ENCODE peak calls at places on chromosomes 2 and 18, in ten cellular contexts. V, C, Z, K, Q, N, F, S, T and B are unnamed samples.

GRCh38 chr18:45291616-45292612 is 323.4 kb upstream of the SLC14A2 start:
- DNase-seq in C (no peak), Z (no peak), Q (no peak), T (no peak), S (peak), N (no peak), K (no peak), V (no peak), F (peak), B (no peak)

GRCh38 chr2:232142049-232142448 is 180.5 kb downstream of the DIS3L2 start:
- DNase-seq in Q (no peak), K (no peak), S (peak), Z (no peak), F (peak), C (peak), V (no peak), T (peak), N (peak), B (peak)

GRCh38 chr18:34461266-34461665 is 236.6 kb upstream of the NOL4 start:
- DNase-seq in N (no peak), Q (no peak), C (no peak), T (no peak), K (no peak), F (no peak), V (no peak), Z (no peak), S (no peak), B (no peak)

GRCh38 chr18:75167759-75168211 is 41.2 kb downstream of the PTGR3 start:
- DNase-seq in F (no peak), Q (no peak), K (no peak), N (no peak), V (no peak), Z (peak), T (no peak), C (no peak), S (no peak), B (peak)

GRCh38 chr2:17878222-17879136 is at the start of gene KCNS3:
- DNase-seq in N (peak), T (peak), Z (peak), C (peak), Q (no peak), F (peak), K (no peak), S (peak), V (peak), B (no peak)

GRCh38 chr2:221097949-221098348 is 474.2 kb downstream of the EPHA4 start:
- DNase-seq in V (no peak), Q (no peak), C (no peak), Z (no peak), N (no peak), T (no peak), S (no peak), F (no peak), K (no peak), B (no peak)

GRCh38 chr2:84459944-84460429 is 907 bp upstream of the SUCLG1 start:
- DNase-seq in S (peak), V (no peak), Z (no peak), C (no peak), Q (no peak), N (no peak), T (no peak), K (no peak), F (no peak), B (no peak)

GRCh38 chr2:39153312-39153711 is 32.5 kb upstream of the SOS1 start:
- DNase-seq in F (no peak), Z (no peak), N (no peak), Q (peak), C (no peak), T (no peak), V (no peak), S (peak), K (no peak), B (no peak)

GRCh38 chr2:238241970-238242369 is 2.1 kb upstream of the HES6 start:
- DNase-seq in Z (no peak), S (no peak), F (no peak), T (no peak), V (no peak), Q (no peak), C (no peak), K (no peak), N (no peak), B (no peak)

GRCh38 chr18:34626404-34627137 is 83.5 kb upstream of the DTNA start:
- DNase-seq in Q (no peak), V (no peak), N (no peak), K (no peak), Z (no peak), T (peak), S (peak), C (no peak), F (peak), B (no peak)

GRCh38 chr2:236501026-236501425 is 68.6 kb upstream of the ACKR3 start:
- DNase-seq in V (no peak), T (no peak), Z (no peak), K (no peak), F (no peak), C (no peak), Q (no peak), N (no peak), S (no peak), B (no peak)

GRCh38 chr2:69830045-69830905 is 815 bp downstream of the GMCL1 start:
- DNase-seq in Q (peak), F (peak), S (peak), V (peak), T (peak), C (peak), K (no peak), N (peak), Z (peak), B (peak)

GRCh38 chr2:229612395-229612971 is 101.9 kb downstream of the DNER start:
- DNase-seq in K (no peak), F (no peak), T (no peak), V (no peak), Z (peak), S (no peak), N (no peak), C (no peak), Q (no peak), B (no peak)

GRCh38 chr2:6103949-6104348 is 411.8 kb downstream of the SOX11 start:
- DNase-seq in V (no peak), S (no peak), Z (no peak), T (no peak), Q (no peak), N (no peak), F (no peak), K (no peak), C (no peak), B (no peak)

GRCh38 chr18:49519041-49519971 is 32.3 kb upstream of the C18orf32 start:
- DNase-seq in T (no peak), S (no peak), Z (no peak), F (no peak), N (no peak), C (no peak), K (no peak), Q (no peak), V (no peak), B (no peak)

GRCh38 chr2:81078631-81079030 is 774.1 kb upstream of the LRRTM1 start:
- DNase-seq in S (no peak), T (no peak), Z (no peak), V (no peak), C (no peak), K (no peak), N (no peak), Q (no peak), F (no peak), B (no peak)

GRCh38 chr2:235836416-235837042 is 331.7 kb downstream of the GBX2 start:
- DNase-seq in V (no peak), Z (no peak), T (no peak), Q (no peak), K (no peak), N (no peak), F (peak), S (peak), C (no peak), B (no peak)

GRCh38 chr2:235008584-235009044 is 56.8 kb downstream of the SH3BP4 start:
- DNase-seq in C (no peak), N (no peak), Z (peak), K (no peak), S (peak), V (no peak), T (no peak), F (no peak), Q (no peak), B (no peak)

GRCh38 chr2:200797242-200797770 is 14.4 kb upstream of the BZW1 start:
- DNase-seq in T (no peak), N (no peak), K (no peak), F (peak), Z (peak), C (no peak), V (peak), Q (no peak), S (no peak), B (no peak)

GRCh38 chr2:200796561-200796960 is 15.1 kb upstream of the BZW1 start:
- DNase-seq in T (peak), V (no peak), S (no peak), Z (no peak), F (no peak), Q (no peak), K (no peak), N (no peak), C (no peak), B (no peak)

GRCh38 chr2:200794143-200794542 is 17.6 kb upstream of the BZW1 start:
- DNase-seq in K (no peak), F (no peak), N (no peak), S (no peak), T (no peak), Z (no peak), V (no peak), Q (no peak), C (no peak), B (no peak)

GRCh38 chr2:200791905-200792304 is 19.8 kb upstream of the BZW1 start:
- DNase-seq in Q (no peak), C (no peak), K (no peak), S (no peak), Z (no peak), T (no peak), V (no peak), F (peak), N (no peak), B (no peak)

DNA sequence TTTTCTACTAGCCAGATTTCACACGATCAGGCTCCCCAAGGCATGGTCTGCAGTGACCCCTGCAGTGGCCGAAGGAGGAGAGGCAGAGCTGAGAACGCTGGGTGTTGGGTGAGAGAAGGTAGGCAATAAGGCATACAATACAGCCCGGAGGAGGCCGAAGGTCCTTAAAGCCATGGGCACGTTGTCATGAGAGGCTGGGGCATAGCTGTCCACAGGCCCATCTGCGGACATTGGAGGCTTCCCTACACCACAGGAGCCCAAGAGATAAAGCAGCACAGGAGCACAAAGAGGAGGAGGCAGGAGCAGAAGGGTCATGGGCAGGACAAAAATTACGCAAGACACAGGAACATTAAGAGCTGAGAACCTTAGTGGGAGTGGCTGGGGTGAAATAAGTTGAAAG is 16.7 kb upstream of the BZW1 start:
- DNase-seq in N (no peak), F (peak), V (peak), T (no peak), S (peak), Z (no peak), Q (no peak), K (no peak), C (no peak), B (peak)
- TF ChIP-seq CTCF in N (no peak), F (peak), V (no peak), T (no peak), S (no peak), Z (no peak), Q (no peak), K (no peak), C (no peak), B (no peak)

DNA sequence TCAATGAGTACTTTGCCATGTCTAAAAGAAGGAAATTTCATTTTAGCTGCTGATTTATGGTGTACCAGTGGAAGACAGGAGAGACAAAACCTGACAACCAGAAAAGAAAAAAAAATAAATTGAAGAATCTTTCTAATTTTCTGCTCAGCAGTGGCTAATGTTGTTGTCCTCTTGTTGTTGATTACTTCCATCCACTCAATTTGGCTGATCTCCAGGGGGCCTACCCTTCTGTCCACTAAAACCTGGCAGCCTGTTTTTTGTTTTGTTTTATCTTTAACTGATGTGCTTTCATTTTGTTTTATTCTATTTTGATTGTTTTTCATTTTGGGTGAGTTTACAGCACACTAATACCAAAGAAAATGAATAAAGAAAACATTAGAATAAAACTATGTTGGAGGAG is 27.5 kb downstream of the TFPI start:
- DNase-seq in T (no peak), K (no peak), S (no peak), C (no peak), Q (no peak), V (no peak), N (no peak), Z (no peak), F (no peak), B (no peak)
- TF ChIP-seq CTCF in T (no peak), K (no peak), S (no peak), C (no peak), Q (no peak), V (no peak), N (no peak), Z (no peak), F (no peak), B (no peak)

DNA sequence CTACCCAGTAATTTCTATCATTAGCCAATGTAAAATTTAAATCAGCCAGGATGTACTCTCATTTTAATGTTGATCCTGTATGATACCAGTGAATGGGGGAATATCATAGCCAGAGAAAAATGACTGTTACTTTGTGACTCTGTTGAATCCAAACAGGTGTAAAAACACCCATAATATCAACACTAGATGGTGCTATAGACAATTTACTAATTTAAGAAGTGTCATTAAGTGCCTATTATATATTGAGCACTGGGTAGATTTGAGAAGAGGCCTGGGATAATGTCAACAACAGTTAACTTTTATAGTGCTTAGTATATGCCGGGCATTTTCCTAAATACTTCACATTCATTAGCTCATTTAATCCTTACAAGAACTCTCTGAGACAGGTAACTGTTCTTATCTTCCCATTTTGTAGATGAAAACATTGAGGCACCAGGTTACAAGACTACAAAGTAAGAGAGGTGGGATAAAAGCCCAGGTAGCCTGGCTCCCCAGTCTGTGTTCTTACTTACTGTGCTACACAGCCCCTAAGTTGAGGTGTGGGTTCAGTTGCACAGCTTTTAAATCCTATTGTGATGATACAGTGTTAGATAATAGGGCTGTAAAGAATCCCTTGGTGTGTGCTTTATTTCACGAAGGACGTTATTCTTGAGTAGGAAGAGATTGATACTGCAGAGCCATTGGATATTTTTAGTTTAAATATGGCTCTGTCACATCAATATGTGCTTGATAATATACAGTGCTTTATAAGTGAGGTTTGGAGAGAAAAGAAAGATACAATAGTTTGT is 325.5 kb downstream of the AGPS start:
- DNase-seq in V (no peak), Q (no peak), S (no peak), F (peak), T (peak), C (peak), N (no peak), K (no peak), Z (no peak), B (no peak)
- TF ChIP-seq CTCF in V (no peak), Q (peak), S (no peak), F (no peak), T (no peak), C (peak), N (no peak), K (peak), Z (no peak), B (no peak)

GRCh38 chr2:21928292-21928691 is 804.5 kb downstream of the TDRD15 start:
- DNase-seq in S (no peak), T (no peak), C (no peak), N (no peak), F (peak), Q (no peak), Z (no peak), V (no peak), K (no peak), B (no peak)
- TF ChIP-seq CTCF in S (no peak), T (no peak), C (no peak), N (peak), F (peak), Q (no peak), Z (no peak), V (no peak), K (peak), B (no peak)

GRCh38 chr2:104444840-104445239 is 409.1 kb upstream of the POU3F3 start:
- DNase-seq in N (no peak), S (no peak), F (no peak), C (no peak), Q (no peak), V (no peak), T (no peak), Z (no peak), K (no peak), B (no peak)

GRCh38 chr2:104444392-104444791 is 409.5 kb upstream of the POU3F3 start:
- DNase-seq in F (no peak), C (no peak), S (no peak), K (no peak), Z (no peak), V (no peak), N (no peak), Q (no peak), T (no peak), B (no peak)

GRCh38 chr2:104448661-104449410 is 405.1 kb upstream of the POU3F3 start:
- DNase-seq in S (no peak), Q (no peak), Z (no peak), V (no peak), T (no peak), K (no peak), C (no peak), N (no peak), F (no peak), B (no peak)

GRCh38 chr2:104452558-104452957 is 401.4 kb upstream of the POU3F3 start:
- DNase-seq in Q (no peak), N (no peak), K (no peak), T (no peak), V (no peak), S (no peak), F (no peak), C (no peak), Z (no peak), B (no peak)

GRCh38 chr2:104447831-104448434 is 406.0 kb upstream of the POU3F3 start:
- DNase-seq in F (no peak), S (no peak), K (no peak), V (no peak), Q (no peak), C (no peak), Z (no peak), N (no peak), T (no peak), B (no peak)
- TF ChIP-seq CTCF in F (no peak), S (no peak), K (peak), V (no peak), Q (no peak), C (no peak), Z (no peak), N (peak), T (no peak), B (no peak)

GRCh38 chr2:197306024-197306690 is 4.4 kb downstream of the ANKRD44 start:
- DNase-seq in K (no peak), C (no peak), N (no peak), Q (no peak), V (no peak), S (no peak), F (no peak), T (no peak), Z (no peak), B (no peak)

GRCh38 chr2:197308635-197309368 is 1.8 kb downstream of the ANKRD44 start:
- DNase-seq in T (no peak), Q (no peak), N (no peak), F (no peak), V (no peak), S (no peak), C (no peak), K (no peak), Z (no peak), B (no peak)

GRCh38 chr2:197307933-197308521 is 2.6 kb downstream of the ANKRD44 start:
- DNase-seq in Q (no peak), N (no peak), C (peak), T (no peak), K (no peak), S (no peak), Z (no peak), V (no peak), F (no peak), B (no peak)

GRCh38 chr2:197306691-197307030 is 3.9 kb downstream of the ANKRD44 start:
- DNase-seq in N (no peak), V (peak), Z (peak), S (peak), K (no peak), C (no peak), T (no peak), Q (no peak), F (no peak), B (no peak)

DNA sequence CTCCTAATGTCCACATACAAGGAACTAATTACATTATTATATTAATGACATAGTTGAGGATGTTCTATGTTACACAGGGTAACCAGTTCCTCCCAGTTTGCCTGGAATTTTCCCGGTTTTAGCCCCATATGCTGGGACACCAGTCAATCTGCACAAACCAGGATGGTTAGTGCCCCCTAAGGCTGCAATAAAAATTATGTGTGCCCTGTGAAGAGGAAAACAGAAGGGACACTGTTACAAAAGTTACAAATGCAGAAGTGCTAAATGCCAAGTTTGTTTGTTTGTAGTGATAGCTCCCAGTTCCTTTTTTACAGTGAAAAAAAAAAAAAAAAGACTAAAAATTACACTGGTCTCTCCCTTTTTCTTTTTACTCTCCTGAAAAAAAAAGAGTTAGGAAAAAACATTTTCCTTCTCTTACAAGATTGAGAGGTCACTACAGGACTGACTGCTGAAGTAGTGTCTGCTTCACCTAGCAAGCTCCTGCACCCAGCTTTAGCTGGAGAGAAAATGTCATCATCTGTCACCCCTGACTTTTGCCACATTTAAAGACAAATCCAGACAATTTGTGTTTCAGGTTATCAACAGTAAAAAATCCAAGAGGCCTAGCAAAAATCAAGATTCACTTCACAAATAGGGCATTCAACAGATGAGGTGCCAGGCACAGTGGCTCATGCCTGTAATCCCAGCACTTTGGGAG is 3.2 kb downstream of the ANKRD44 start:
- DNase-seq in Q (no peak), V (no peak), K (no peak), T (no peak), C (no peak), F (no peak), S (no peak), N (no peak), Z (no peak), B (no peak)
- TF ChIP-seq CTCF in Q (no peak), V (no peak), K (peak), T (no peak), C (no peak), F (peak), S (no peak), N (no peak), Z (no peak), B (no peak)

DNA sequence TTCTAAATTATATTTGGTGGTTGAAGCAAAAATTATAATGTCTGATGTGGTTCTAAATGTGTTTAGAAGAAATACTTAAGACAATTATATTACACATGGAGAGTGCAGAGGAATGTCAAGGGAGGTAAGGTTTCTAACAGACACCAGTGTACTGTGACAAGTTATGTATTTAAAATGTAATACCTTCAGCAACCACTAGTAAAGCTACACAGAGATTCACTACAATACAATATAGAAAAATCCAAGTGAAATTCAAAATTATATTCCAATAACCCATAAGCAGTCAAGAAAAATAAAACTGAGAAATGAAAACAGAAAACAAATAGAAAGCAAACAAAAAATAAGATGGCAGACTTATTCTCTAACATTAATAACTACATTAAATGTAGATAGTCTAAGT is 249.5 kb upstream of the KLHL14 start:
- DNase-seq in F (no peak), K (no peak), N (no peak), S (no peak), C (no peak), T (no peak), V (no peak), Q (no peak), Z (no peak), B (no peak)
- TF ChIP-seq CTCF in F (no peak), K (peak), N (peak), S (no peak), C (no peak), T (no peak), V (no peak), Q (no peak), Z (peak), B (no peak)